ENCODE peak calls at places on chromosome 1, in eight cellular contexts. X is colonic mucosa, K is astrocyte of the spinal cord, E is WERI-Rb-1, A is breast epithelium, F is GM12865, I is cardiac muscle cell, J is fibroblast of lung. C is an unnamed sample.

GRCh38 chr1:202205523-202206190 is 12.1 kb downstream of the LGR6 start:
- DNase-seq in X (no peak), K (no peak), E (peak; percentile 90), A (no peak), F (no peak), I (peak; percentile 21), J (no peak), C (no peak)

GRCh38 chr1:109761227-109762038 is 2.3 kb downstream of the EPS8L3 start:
- DNase-seq in X (peak; percentile 17), K (no peak), E (peak; percentile 86), A (no peak), F (no peak), I (no peak), J (no peak), C (no peak)

GRCh38 chr1:217721692-217722091 is 90.5 kb downstream of the SPATA17 start:
- DNase-seq in X (no peak), K (no peak), E (no peak), A (no peak), F (no peak), I (no peak), J (no peak), C (no peak)

GRCh38 chr1:200518524-200518923 is 102.0 kb downstream of the KIF14 start:
- DNase-seq in X (no peak), K (no peak), E (no peak), A (no peak), F (no peak), I (no peak), J (peak; percentile 56), C (no peak)

GRCh38 chr1:15384301-15384901 is 25.3 kb upstream of the EFHD2 start:
- DNase-seq in X (no peak), K (peak; percentile 42), E (no peak), A (no peak), F (peak; percentile 38), I (peak; percentile 21), J (no peak), C (no peak)

GRCh38 chr1:20466231-20466630 is 19.8 kb downstream of the CAMK2N1 start:
- DNase-seq in X (no peak), K (no peak), E (no peak), A (no peak), F (no peak), I (no peak), J (no peak), C (peak; percentile 83)

GRCh38 chr1:66925944-66926343 is 1.2 kb downstream of the MIER1 start:
- DNase-seq in X (peak; percentile 29), K (no peak), E (peak; percentile 40), A (no peak), F (no peak), I (no peak), J (no peak), C (no peak)

GRCh38 chr1:60825593-60825992 is 256.8 kb upstream of the NFIA start:
- DNase-seq in X (peak; percentile 49), K (no peak), E (peak; percentile 67), A (no peak), F (no peak), I (no peak), J (no peak), C (no peak)

GRCh38 chr1:47804127-47804526 is 193.1 kb downstream of the TRABD2B start:
- DNase-seq in X (no peak), K (no peak), E (peak; percentile 84), A (no peak), F (no peak), I (no peak), J (no peak), C (no peak)

GRCh38 chr1:156082111-156083091 is at the start of gene MEX3A:
- DNase-seq in X (peak; percentile 83), K (peak; percentile 82), E (peak; percentile 98), A (peak; percentile 75), F (peak; percentile 58), I (peak; percentile 81), J (peak; percentile 73), C (peak; percentile 71)

GRCh38 chr1:100861379-100861778 is 33.3 kb downstream of the EXTL2 start:
- DNase-seq in X (no peak), K (no peak), E (no peak), A (no peak), F (no peak), I (peak; percentile 86), J (peak; percentile 52), C (no peak)

GRCh38 chr1:15364740-15365139 is 44.9 kb upstream of the EFHD2 start:
- DNase-seq in X (no peak), K (no peak), E (no peak), A (no peak), F (no peak), I (no peak), J (no peak), C (peak; percentile 18)

GRCh38 chr1:212987702-212988322 is 27.9 kb downstream of the ANGEL2 start:
- DNase-seq in X (no peak), K (peak; percentile 76), E (no peak), A (no peak), F (no peak), I (peak; percentile 19), J (peak; percentile 42), C (no peak)

GRCh38 chr1:193183019-193183643 is 3.3 kb downstream of the B3GALT2 start:
- DNase-seq in X (peak; percentile 29), K (peak; percentile 74), E (no peak), A (no peak), F (peak; percentile 65), I (peak; percentile 69), J (peak; percentile 76), C (no peak)

GRCh38 chr1:196209983-196210382 is 398.3 kb downstream of the KCNT2 start:
- DNase-seq in X (no peak), K (peak; percentile 38), E (no peak), A (no peak), F (no peak), I (peak; percentile 86), J (peak; percentile 67), C (no peak)

GRCh38 chr1:7993593-7994479 is 32.3 kb downstream of the ERRFI1 start:
- DNase-seq in X (no peak), K (peak; percentile 87), E (no peak), A (no peak), F (peak; percentile 85), I (peak; percentile 66), J (peak; percentile 79), C (no peak)

GRCh38 chr1:70518106-70518505 is 107.0 kb downstream of the CTH start:
- DNase-seq in X (no peak), K (no peak), E (no peak), A (no peak), F (no peak), I (no peak), J (no peak), C (no peak)

GRCh38 chr1:27488523-27489138 is 1.3 kb downstream of the WASF2 start:
- DNase-seq in X (peak; percentile 40), K (peak; percentile 35), E (no peak), A (no peak), F (peak; percentile 39), I (peak; percentile 39), J (peak; percentile 23), C (peak; percentile 28)

GRCh38 chr1:89635825-89636815 is 3.2 kb downstream of the LRRC8C start:
- DNase-seq in X (no peak), K (peak; percentile 78), E (no peak), A (no peak), F (no peak), I (peak; percentile 50), J (peak; percentile 70), C (peak; percentile 42)

GRCh38 chr1:225425211-225425786 is 2.5 kb downstream of the LBR start:
- DNase-seq in X (no peak), K (no peak), E (no peak), A (no peak), F (no peak), I (peak; percentile 41), J (peak; percentile 33), C (no peak)

GRCh38 chr1:181919729-181919991 is 141.9 kb downstream of the ZNF648 start:
- DNase-seq in X (no peak), K (no peak), E (no peak), A (no peak), F (no peak), I (no peak), J (no peak), C (no peak)
- TF ChIP-seq CTCF in X (no peak), K (no peak), E (no peak), A (no peak), F (no peak), I (no peak), J (no peak), C (no peak)

DNA sequence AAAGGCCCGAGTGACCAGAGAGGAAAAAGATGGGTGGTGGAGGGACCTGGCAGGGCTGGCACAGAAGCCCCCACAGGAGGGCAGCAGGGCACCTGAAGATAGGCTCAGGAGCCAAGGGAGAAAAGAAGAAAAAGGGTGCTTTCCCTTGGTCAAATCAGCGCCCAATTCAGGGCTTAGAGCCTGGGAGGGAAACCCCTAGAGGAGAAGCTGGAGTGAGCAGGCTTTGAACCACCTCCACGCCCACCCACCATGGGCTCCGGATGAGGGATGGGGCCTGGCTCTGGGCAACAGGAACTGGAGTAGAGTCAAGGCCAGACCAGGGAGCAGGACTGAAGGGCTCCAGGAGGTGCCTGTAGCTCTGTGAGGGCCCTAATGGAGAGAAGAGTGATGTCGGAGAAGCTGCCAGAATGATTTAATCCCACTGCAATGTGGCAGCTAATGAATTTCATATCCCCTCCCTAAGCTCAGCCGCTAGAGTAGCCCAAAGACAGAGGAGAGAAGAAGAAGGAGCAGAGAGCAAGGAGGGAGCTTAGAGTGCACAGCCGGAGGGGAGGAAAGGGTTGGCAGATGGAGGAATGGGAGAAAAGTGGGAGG is 12.0 kb upstream of the PRELP start:
- DNase-seq in X (no peak), K (no peak), E (peak; percentile 63), A (no peak), F (peak; percentile 9), I (peak; percentile 62), J (peak; percentile 60), C (no peak)
- TF ChIP-seq CTCF in X (no peak), K (no peak), E (peak; percentile 6), A (peak; percentile 18), F (no peak), I (no peak), J (no peak), C (no peak)

DNA sequence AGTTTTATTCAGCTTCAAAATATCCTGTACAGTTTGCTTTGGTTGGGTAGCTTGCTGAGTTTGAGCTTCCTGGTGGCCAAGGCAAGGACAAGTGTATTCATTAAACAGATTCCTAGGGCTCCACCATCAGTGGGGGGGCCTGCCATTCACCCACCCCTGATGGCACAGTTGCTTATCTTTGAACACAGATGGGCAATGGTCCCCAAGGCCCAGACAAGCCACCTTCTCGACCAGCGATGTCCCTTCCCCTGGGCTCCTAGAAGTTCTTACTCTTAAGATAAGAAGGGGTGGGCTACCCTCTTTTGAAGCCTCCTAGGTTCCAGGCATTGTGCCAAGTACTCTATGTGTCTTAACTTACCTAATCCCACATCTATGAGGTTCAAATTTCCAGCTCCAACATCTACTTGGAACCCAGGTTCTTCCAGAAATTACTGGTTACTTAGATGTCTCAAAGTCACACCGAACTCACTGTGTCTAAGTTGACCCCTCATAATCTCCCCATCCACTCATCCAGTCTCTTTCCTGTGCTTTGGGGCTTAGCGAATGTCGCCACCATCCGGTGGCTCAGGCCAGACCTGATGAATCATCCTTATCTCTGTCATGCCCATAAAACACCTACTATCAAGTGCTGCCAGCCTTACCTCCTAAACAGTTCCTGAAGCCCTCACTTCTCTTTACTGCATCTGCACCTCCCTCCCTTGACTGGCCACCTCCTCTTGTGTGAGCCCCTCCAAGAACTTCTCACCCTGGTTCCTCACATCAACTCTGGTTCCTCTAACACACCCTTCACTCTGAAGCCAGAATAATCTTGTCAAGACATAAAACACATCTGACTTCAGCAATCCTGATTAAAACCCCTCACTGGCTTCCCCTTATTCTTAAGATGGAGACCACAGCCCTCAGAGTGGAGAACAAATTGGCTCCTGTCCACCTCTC is 50.1 kb downstream of the KLHDC7A start:
- DNase-seq in X (peak; percentile 33), K (no peak), E (peak; percentile 62), A (no peak), F (peak; percentile 11), I (no peak), J (no peak), C (peak; percentile 6)
- TF ChIP-seq CTCF in X (peak; percentile 17), K (no peak), E (peak; percentile 73), A (no peak), F (peak; percentile 41), I (no peak), J (no peak), C (no peak)

GRCh38 chr1:194466706-194467105 is 1280.3 kb upstream of the B3GALT2 start:
- DNase-seq in X (no peak), K (no peak), E (peak; percentile 22), A (no peak), F (no peak), I (peak; percentile 0), J (peak; percentile 6), C (no peak)
- TF ChIP-seq CTCF in X (no peak), K (peak; percentile 46), E (peak; percentile 59), A (no peak), F (no peak), I (peak; percentile 7), J (peak; percentile 41), C (no peak)

C was measured in activated CD8-positive, alpha-beta T cell treated with anti-CD3 and anti-CD28 coated beads for 36 hours.